ENCODE peak calls at places on chromosomes 5 and 9, in four cellular contexts. One of them, this sample, is unnamed.

GRCh38 chr9:122227576-122227903 is 1.2 kb downstream of the LHX6 start:
- DNase-seq in K562: no peak
- DNase-seq in GM12878: no peak
- DNase-seq in HepG2: no peak
- DNase-seq in this sample: no peak

GRCh38 chr9:73270967-73271722 is 119.5 kb downstream of the ANXA1 start:
- DNase-seq in HepG2: peak
- DNase-seq in K562: peak
- DNase-seq in GM12878: no peak
- DNase-seq in this sample: no peak

GRCh38 chr5:151770383-151771258 is 1.1 kb upstream of the G3BP1 start:
- DNase-seq in GM12878: no peak
- DNase-seq in HepG2: no peak
- DNase-seq in K562: peak
- DNase-seq in this sample: peak

GRCh38 chr5:119270955-119271757 is 84.7 kb upstream of the TNFAIP8 start:
- DNase-seq in GM12878: no peak
- DNase-seq in K562: no peak
- DNase-seq in HepG2: no peak
- DNase-seq in this sample: no peak

GRCh38 chr9:20242767-20243166 is 379.5 kb downstream of the MLLT3 start:
- DNase-seq in K562: no peak
- DNase-seq in HepG2: no peak
- DNase-seq in GM12878: peak
- DNase-seq in this sample: no peak

GRCh38 chr9:459491-460444 is 245.1 kb downstream of the DOCK8 start:
- DNase-seq in K562: no peak
- DNase-seq in GM12878: no peak
- DNase-seq in HepG2: no peak
- DNase-seq in this sample: no peak

GRCh38 chr9:134502261-134503211 is 139.1 kb upstream of the COL5A1 start:
- DNase-seq in GM12878: no peak
- DNase-seq in K562: peak
- DNase-seq in HepG2: peak
- DNase-seq in this sample: no peak

GRCh38 chr5:31936699-31937098 is 237.4 kb downstream of the GOLPH3 start:
- DNase-seq in K562: no peak
- DNase-seq in GM12878: no peak
- DNase-seq in HepG2: no peak
- DNase-seq in this sample: no peak

GRCh38 chr5:95347516-95348140 is 43.5 kb upstream of the FAM81B start:
- DNase-seq in K562: no peak
- DNase-seq in HepG2: no peak
- DNase-seq in GM12878: no peak
- DNase-seq in this sample: no peak

GRCh38 chr5:135869151-135869737 is 26.4 kb downstream of the IL9 start:
- DNase-seq in GM12878: no peak
- DNase-seq in K562: no peak
- DNase-seq in HepG2: peak
- DNase-seq in this sample: no peak

GRCh38 chr5:160929343-160929742 is 77.3 kb upstream of the ATP10B start:
- DNase-seq in HepG2: no peak
- DNase-seq in K562: no peak
- DNase-seq in GM12878: no peak
- DNase-seq in this sample: no peak

GRCh38 chr9:127963359-127964064 is 17.3 kb downstream of the EEIG1 start:
- DNase-seq in K562: no peak
- DNase-seq in HepG2: no peak
- DNase-seq in GM12878: no peak
- DNase-seq in this sample: no peak

GRCh38 chr5:20949636-20950035 is 961.6 kb upstream of the CDH18 start:
- DNase-seq in HepG2: no peak
- DNase-seq in K562: no peak
- DNase-seq in GM12878: no peak
- DNase-seq in this sample: no peak

DNA sequence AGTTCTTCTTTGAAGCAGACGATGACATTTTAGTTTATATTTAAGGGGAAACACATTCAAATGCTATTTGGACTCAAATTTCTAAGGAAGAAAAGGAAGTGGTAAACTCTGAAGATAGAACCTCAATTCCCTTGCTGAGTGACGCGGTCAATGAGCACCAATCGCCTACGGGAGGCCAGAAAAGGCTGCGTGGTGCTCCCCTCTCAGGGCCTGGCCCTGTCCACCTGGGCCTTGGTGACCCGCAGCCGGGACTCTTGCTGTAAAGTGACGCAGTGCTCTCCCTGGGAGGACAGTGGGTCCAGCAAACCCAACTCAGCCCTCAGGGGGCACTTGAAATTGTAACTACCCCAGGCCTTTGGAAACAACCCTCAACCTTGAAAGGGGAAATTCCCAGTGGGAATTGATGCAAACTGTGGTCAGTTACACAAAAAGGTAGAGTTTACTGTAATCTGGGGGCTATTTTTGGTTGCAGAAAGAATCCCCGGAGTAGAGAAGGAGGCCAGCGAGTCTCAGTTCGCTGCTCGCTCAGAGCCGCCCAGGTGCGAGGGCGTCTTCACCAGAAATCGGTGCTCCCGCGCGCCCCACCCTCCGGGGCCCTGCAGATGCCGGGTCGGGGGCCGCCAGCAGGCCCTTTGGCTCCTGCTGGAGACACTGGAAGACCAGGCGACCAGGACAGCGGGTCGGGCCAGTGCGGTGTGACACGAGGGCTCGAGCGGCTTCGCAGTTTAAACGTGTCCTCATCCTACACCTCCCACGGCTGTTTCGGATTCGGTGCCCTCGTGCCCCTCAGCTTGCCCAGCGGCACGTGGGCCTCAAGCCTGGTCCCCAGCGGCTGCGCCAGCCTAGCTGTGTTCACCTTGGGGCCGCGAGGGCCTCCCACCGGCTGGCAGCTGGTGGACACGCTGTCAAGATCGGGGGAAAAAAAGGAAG is 1.4 kb upstream of the ANKRD33B start:
- DNase-seq in HepG2: no peak
- DNase-seq in K562: no peak
- DNase-seq in GM12878: peak
- DNase-seq in this sample: peak
- TF ChIP-seq CREM in HepG2: no peak
- TF ChIP-seq CREM in K562: no peak
- TF ChIP-seq CREM in GM12878: peak
- TF ChIP-seq CREM in this sample: no peak

GRCh38 chr9:105901514-105902109 is 207.3 kb downstream of the TMEM38B start:
- DNase-seq in HepG2: peak
- DNase-seq in K562: peak
- DNase-seq in GM12878: no peak
- DNase-seq in this sample: peak
- TF ChIP-seq CREM in HepG2: no peak
- TF ChIP-seq CREM in K562: no peak
- TF ChIP-seq CREM in GM12878: no peak
- TF ChIP-seq CREM in this sample: no peak

GRCh38 chr5:10485142-10485795 is 43.6 kb downstream of the ROPN1L start:
- DNase-seq in GM12878: no peak
- DNase-seq in HepG2: no peak
- DNase-seq in K562: peak
- DNase-seq in this sample: no peak
- TF ChIP-seq CREM in GM12878: no peak
- TF ChIP-seq CREM in HepG2: no peak
- TF ChIP-seq CREM in K562: peak
- TF ChIP-seq CREM in this sample: no peak

GRCh38 chr5:132456553-132457361 is 33.8 kb downstream of the IRF1 start:
- DNase-seq in HepG2: no peak
- DNase-seq in GM12878: peak
- DNase-seq in K562: no peak
- DNase-seq in this sample: no peak
- TF ChIP-seq CREM in HepG2: no peak
- TF ChIP-seq CREM in GM12878: peak
- TF ChIP-seq CREM in K562: no peak
- TF ChIP-seq CREM in this sample: no peak

DNA sequence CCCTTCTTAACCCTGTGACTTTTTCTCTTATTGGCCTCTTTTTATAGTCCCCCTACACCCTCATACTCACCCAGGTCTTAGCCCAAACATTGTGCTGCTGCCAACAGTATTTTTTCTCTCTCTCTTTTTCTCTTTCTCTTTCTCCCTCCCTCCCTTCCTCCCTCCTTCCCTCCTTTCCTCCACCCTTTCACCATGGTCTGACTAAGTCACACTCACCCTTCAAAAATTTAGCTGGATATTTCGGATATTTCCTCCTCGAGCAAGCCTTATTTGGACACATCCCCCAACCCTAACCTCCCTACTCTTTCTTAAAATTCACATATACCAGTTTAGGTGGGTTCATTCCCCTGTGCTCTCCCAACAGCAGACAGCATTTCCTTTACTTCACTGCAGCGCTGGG is 64.7 kb downstream of the FGF1 start:
- DNase-seq in K562: no peak
- DNase-seq in HepG2: no peak
- DNase-seq in GM12878: no peak
- DNase-seq in this sample: no peak
- TF ChIP-seq CREM in K562: no peak
- TF ChIP-seq CREM in HepG2: no peak
- TF ChIP-seq CREM in GM12878: no peak
- TF ChIP-seq CREM in this sample: no peak

DNA sequence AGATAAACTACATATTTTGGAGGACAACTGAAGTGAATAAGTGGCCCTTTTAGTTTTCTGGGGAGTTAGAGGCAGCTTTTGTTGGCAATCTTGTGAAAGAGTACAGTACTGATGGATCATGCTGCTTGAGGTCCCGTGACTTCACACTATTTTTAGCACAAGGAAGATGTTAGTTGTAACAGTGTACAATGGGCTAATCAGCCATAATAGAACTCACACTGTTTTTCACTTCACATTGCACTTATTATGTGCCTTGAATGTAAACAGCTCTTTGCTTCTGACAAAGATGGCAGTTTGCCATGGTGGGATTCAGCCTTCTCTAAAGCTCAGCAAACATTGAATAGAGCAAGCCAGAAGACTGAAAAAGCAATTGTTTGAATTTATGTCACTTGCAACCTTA is 176.7 kb upstream of the ZNF608 start:
- DNase-seq in HepG2: no peak
- DNase-seq in K562: no peak
- DNase-seq in GM12878: no peak
- DNase-seq in this sample: no peak
- TF ChIP-seq CREM in HepG2: no peak
- TF ChIP-seq CREM in K562: no peak
- TF ChIP-seq CREM in GM12878: no peak
- TF ChIP-seq CREM in this sample: no peak

GRCh38 chr5:37615184-37615583 is 224.7 kb downstream of the GDNF start:
- DNase-seq in HepG2: no peak
- DNase-seq in GM12878: no peak
- DNase-seq in K562: no peak
- DNase-seq in this sample: no peak

GRCh38 chr5:37619353-37619752 is 220.5 kb downstream of the GDNF start:
- DNase-seq in K562: no peak
- DNase-seq in GM12878: no peak
- DNase-seq in HepG2: no peak
- DNase-seq in this sample: no peak
- TF ChIP-seq CREM in K562: no peak
- TF ChIP-seq CREM in GM12878: no peak
- TF ChIP-seq CREM in HepG2: no peak
- TF ChIP-seq CREM in this sample: no peak

GRCh38 chr5:36664762-36665161 is 58.4 kb downstream of the SLC1A3 start:
- DNase-seq in HepG2: no peak
- DNase-seq in GM12878: no peak
- DNase-seq in K562: no peak
- DNase-seq in this sample: no peak

GRCh38 chr5:36660397-36661049 is 54.1 kb downstream of the SLC1A3 start:
- DNase-seq in HepG2: no peak
- DNase-seq in GM12878: no peak
- DNase-seq in K562: no peak
- DNase-seq in this sample: no peak

GRCh38 chr5:36659406-36659805 is 53.0 kb downstream of the SLC1A3 start:
- DNase-seq in GM12878: no peak
- DNase-seq in HepG2: no peak
- DNase-seq in K562: no peak
- DNase-seq in this sample: no peak

GRCh38 chr5:36661446-36662220 is 55.2 kb downstream of the SLC1A3 start:
- DNase-seq in K562: no peak
- DNase-seq in GM12878: no peak
- DNase-seq in HepG2: no peak
- DNase-seq in this sample: no peak

DNA sequence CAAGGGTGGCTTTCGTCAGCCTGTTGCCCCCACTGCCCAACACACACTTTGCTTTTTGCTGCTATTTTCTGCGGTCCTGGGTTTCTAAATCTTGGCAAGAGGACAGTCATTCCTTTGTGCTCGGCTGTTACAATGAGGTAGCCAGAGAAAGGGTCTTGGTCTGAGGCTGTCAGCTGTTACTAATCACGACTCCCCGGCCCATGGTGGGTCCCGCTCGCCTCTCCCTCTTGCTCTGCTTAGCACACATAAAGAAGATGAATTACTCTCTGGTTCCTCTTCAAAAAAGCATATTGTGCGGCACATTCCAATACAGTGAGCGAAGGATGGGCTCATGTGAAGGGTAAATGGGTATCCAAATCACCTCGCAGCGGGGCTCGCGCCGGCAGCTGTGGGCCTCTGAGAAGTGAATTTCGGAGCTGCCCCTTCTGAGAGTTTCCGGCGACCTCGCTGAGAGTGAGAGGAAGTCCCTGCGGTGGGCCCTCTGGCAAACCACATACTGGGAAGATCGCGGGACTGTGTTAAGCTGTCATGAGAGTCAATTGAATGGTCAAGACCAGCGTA is 56.0 kb downstream of the SLC1A3 start:
- DNase-seq in HepG2: no peak
- DNase-seq in GM12878: no peak
- DNase-seq in K562: no peak
- DNase-seq in this sample: no peak
- TF ChIP-seq CREM in HepG2: no peak
- TF ChIP-seq CREM in GM12878: no peak
- TF ChIP-seq CREM in K562: no peak
- TF ChIP-seq CREM in this sample: no peak

GRCh38 chr9:86735772-86736458 is 211.4 kb downstream of the GAS1 start:
- DNase-seq in K562: no peak
- DNase-seq in GM12878: no peak
- DNase-seq in HepG2: no peak
- DNase-seq in this sample: no peak
- TF ChIP-seq CREM in K562: no peak
- TF ChIP-seq CREM in GM12878: no peak
- TF ChIP-seq CREM in HepG2: no peak
- TF ChIP-seq CREM in this sample: no peak